ENCODE peak calls at places on chromosomes 3 and 15, in eight cellular contexts. G is neural progenitor cell, R is AG10803, H is heart right ventricle, X is tibial nerve, I is astrocyte of the spinal cord, P is uterus, O is GM23248. V is an unnamed sample.

GRCh38 chr3:111619833-111620232 is 24.7 kb upstream of the ZBED2 start:
- DNase-seq in G (no peak), O (peak; percentile 29), X (no peak), I (peak; percentile 20), H (no peak), P (no peak), R (no peak), V (no peak)

GRCh38 chr3:139561959-139562676 is 22.6 kb upstream of the RBP1 start:
- DNase-seq in P (peak; percentile 43), O (peak; percentile 55), G (peak; percentile 72), R (peak; percentile 16), X (peak; percentile 38), H (no peak), I (peak; percentile 54), V (peak; percentile 65)

GRCh38 chr3:188861847-188862740 is 309.7 kb upstream of the TPRG1 start:
- DNase-seq in R (peak; percentile 23), O (peak; percentile 33), X (no peak), P (no peak), I (peak; percentile 53), G (no peak), H (no peak), V (no peak)

GRCh38 chr3:127915115-127915936 is at the start of gene KBTBD12:
- DNase-seq in I (no peak), G (peak; percentile 50), O (peak; percentile 12), X (no peak), P (no peak), R (no peak), H (peak; percentile 66), V (peak; percentile 23)

GRCh38 chr3:43266995-43267394 is 19.3 kb upstream of the SNRK start:
- DNase-seq in X (no peak), G (no peak), H (no peak), P (no peak), I (no peak), O (no peak), R (no peak), V (no peak)

GRCh38 chr3:173709026-173709425 is 311.5 kb downstream of the NLGN1 start:
- DNase-seq in O (peak; percentile 25), G (no peak), R (peak; percentile 44), H (no peak), X (no peak), P (no peak), I (peak; percentile 80), V (no peak)

GRCh38 chr3:104367000-104367399 is 999.7 kb upstream of the ALCAM start:
- DNase-seq in H (peak; percentile 18), I (no peak), O (no peak), G (no peak), P (no peak), R (no peak), X (no peak), V (no peak)

GRCh38 chr15:100684591-100684990 is 82.2 kb downstream of the ASB7 start:
- DNase-seq in P (no peak), I (no peak), H (no peak), X (no peak), O (no peak), G (no peak), R (no peak), V (no peak)

GRCh38 chr15:59437777-59438574 is at the start of gene FAM81A:
- DNase-seq in X (peak; percentile 45), O (peak; percentile 77), H (peak; percentile 91), R (peak; percentile 48), P (peak; percentile 84), I (peak; percentile 56), G (peak; percentile 89), V (peak; percentile 81)

GRCh38 chr3:14716593-14716992 is 41.7 kb downstream of the C3orf20 start:
- DNase-seq in P (no peak), R (peak; percentile 67), G (no peak), X (no peak), O (peak; percentile 68), H (no peak), I (no peak), V (no peak)

GRCh38 chr3:102514241-102514640 is 79.4 kb downstream of the ZPLD1 start:
- DNase-seq in I (no peak), R (no peak), G (no peak), O (no peak), X (no peak), H (no peak), P (no peak), V (no peak)

GRCh38 chr15:89335289-89336041 is 841 bp upstream of the POLG start:
- DNase-seq in R (no peak), I (no peak), H (no peak), X (peak; percentile 24), O (no peak), P (no peak), G (peak; percentile 70), V (no peak)

GRCh38 chr15:51936119-51936478 is 35.5 kb downstream of the LEO1 start:
- DNase-seq in H (no peak), P (no peak), R (no peak), G (no peak), I (no peak), O (no peak), X (no peak), V (no peak)
- H3K4me3 ChIP-seq in H (no peak overlapping the region), P (no peak overlapping the region), R (no peak overlapping the region), G (no peak overlapping the region), I (no peak overlapping the region), O (no peak overlapping the region), X (no peak overlapping the region), V (no peak overlapping the region)

GRCh38 chr15:85171736-85172135 is 190.1 kb downstream of the PDE8A start:
- DNase-seq in O (no peak), G (no peak), H (no peak), X (no peak), I (no peak), R (no peak), P (no peak), V (no peak)

GRCh38 chr15:85164841-85165466 is 183.3 kb downstream of the PDE8A start:
- DNase-seq in X (no peak), R (no peak), O (no peak), P (no peak), G (no peak), I (no peak), H (no peak), V (no peak)

GRCh38 chr15:85172846-85173490 is 191.3 kb downstream of the PDE8A start:
- DNase-seq in O (no peak), X (no peak), H (no peak), R (no peak), I (no peak), G (no peak), P (no peak), V (no peak)

GRCh38 chr15:85167568-85167967 is 185.9 kb downstream of the PDE8A start:
- DNase-seq in G (no peak), P (no peak), R (no peak), X (no peak), H (no peak), O (no peak), I (no peak), V (no peak)

GRCh38 chr15:85168642-85169173 is 187.1 kb downstream of the PDE8A start:
- DNase-seq in X (no peak), I (peak; percentile 14), H (no peak), P (no peak), R (no peak), G (peak; percentile 62), O (peak; percentile 32), V (no peak)
- H3K4me3 ChIP-seq in X (no peak overlapping the region), I (peak overlapping the region; percentile 21), H (peak overlapping the region; percentile 27), P (no peak overlapping the region), R (no peak overlapping the region), G (peak overlapping the region; percentile 54), O (no peak overlapping the region), V (no peak overlapping the region)

GRCh38 chr3:100399341-100400071 is 1.4 kb downstream of the TOMM70 start:
- DNase-seq in R (no peak), X (no peak), G (no peak), H (no peak), I (no peak), O (peak; percentile 9), P (no peak), V (no peak)
- H3K4me3 ChIP-seq in R (peak overlapping the region; percentile 86), X (peak overlapping the region; percentile 94), G (peak overlapping the region; percentile 82), H (peak overlapping the region; percentile 82), I (peak overlapping the region; percentile 79), O (peak overlapping the region; percentile 93), P (peak overlapping the region; percentile 76), V (peak overlapping the region; percentile 91)

GRCh38 chr3:46089237-46090011 is 62.1 kb upstream of the XCR1 start:
- DNase-seq in H (peak; percentile 51), R (peak; percentile 92), G (no peak), X (peak; percentile 69), P (no peak), O (peak; percentile 98), I (peak; percentile 71), V (no peak)
- H3K4me3 ChIP-seq in H (no peak overlapping the region), R (no peak overlapping the region), G (no peak overlapping the region), X (no peak overlapping the region), P (no peak overlapping the region), O (no peak overlapping the region), I (no peak overlapping the region), V (no peak overlapping the region)

GRCh38 chr3:61637088-61638051 is 76.0 kb downstream of the PTPRG start:
- DNase-seq in P (no peak), X (peak; percentile 14), I (no peak), G (no peak), R (peak; percentile 12), H (peak; percentile 39), O (peak; percentile 23), V (peak; percentile 42)
- H3K4me3 ChIP-seq in P (peak overlapping the region; percentile 26), X (no peak overlapping the region), I (no peak overlapping the region), G (no peak overlapping the region), R (peak overlapping the region; percentile 10), H (peak overlapping the region; percentile 22), O (peak overlapping the region; percentile 13), V (peak overlapping the region; percentile 2)

DNA sequence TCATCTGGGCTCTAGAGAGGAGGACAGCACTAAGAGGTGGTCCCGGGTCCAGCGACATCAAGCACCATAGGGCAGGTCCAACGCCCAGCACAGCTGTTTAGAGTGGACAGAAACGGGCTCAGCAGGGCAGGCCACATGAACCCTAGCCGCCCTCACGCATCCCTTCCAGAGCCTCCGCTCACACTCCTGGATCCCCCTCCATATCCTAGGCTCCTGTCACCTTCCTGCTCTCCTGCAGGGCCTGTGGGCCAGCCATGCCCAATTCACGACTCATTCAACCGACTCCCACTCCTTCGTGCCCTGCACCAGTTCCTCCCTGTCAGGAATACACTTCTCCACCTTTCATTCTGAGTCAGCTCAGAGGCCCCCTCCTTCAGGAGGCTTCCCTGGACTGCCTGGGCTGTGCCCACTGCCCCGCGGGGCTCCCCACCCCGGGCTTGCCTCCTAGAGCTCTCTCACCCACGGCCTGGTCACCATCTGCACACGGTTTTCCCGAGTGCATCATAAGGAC is 90.2 kb downstream of the LINGO1 start:
- DNase-seq in H (no peak), O (peak; percentile 78), X (no peak), I (peak; percentile 8), P (no peak), G (no peak), R (peak; percentile 33), V (no peak)
- H3K4me3 ChIP-seq in H (no peak overlapping the region), O (peak overlapping the region; percentile 68), X (peak overlapping the region; percentile 38), I (no peak overlapping the region), P (no peak overlapping the region), G (no peak overlapping the region), R (peak overlapping the region; percentile 57), V (no peak overlapping the region)

GRCh38 chr15:48463366-48463880 is 132.2 kb downstream of the DUT start:
- DNase-seq in P (no peak), X (no peak), I (no peak), O (no peak), R (no peak), G (no peak), H (no peak), V (no peak)
- H3K4me3 ChIP-seq in P (no peak overlapping the region), X (no peak overlapping the region), I (no peak overlapping the region), O (no peak overlapping the region), R (no peak overlapping the region), G (no peak overlapping the region), H (no peak overlapping the region), V (no peak overlapping the region)

V was measured in ovary.